ENCODE peak calls at places on chromosomes 7 and 10, in eight cellular contexts. D is stomach, G is HCT116, X is heart right ventricle, V is epithelial cell of esophagus, P is adrenal gland, L is neural crest cell, M is GM12878. Y is an unnamed sample.
A peak's percentile ranks its signal among the peaks of the same experiment; 100 is the strongest.

GRCh38 chr10:16521311-16522016 is at the start of gene C1QL3:
- DNase-seq in D (peak; percentile 36), G (no peak), X (no peak), V (peak; percentile 45), P (peak; percentile 23), L (peak; percentile 22), M (no peak), Y (peak; percentile 34)

GRCh38 chr7:1886361-1887064 is 216.4 kb downstream of the ELFN1 start:
- DNase-seq in D (no peak), G (no peak), X (peak; percentile 62), V (peak; percentile 88), P (no peak), L (no peak), M (no peak), Y (no peak)

GRCh38 chr7:157499121-157499834 is 162.5 kb downstream of the DNAJB6 start:
- DNase-seq in D (peak; percentile 4), G (no peak), X (no peak), V (no peak), P (no peak), L (no peak), M (no peak), Y (no peak)

GRCh38 chr7:46554688-46555422 is 633.8 kb upstream of the IGFBP3 start:
- DNase-seq in D (no peak), G (no peak), X (no peak), V (peak; percentile 70), P (no peak), L (no peak), M (no peak), Y (no peak)

GRCh38 chr10:129075936-129076335 is 391.1 kb upstream of the MGMT start:
- DNase-seq in D (no peak), G (no peak), X (no peak), V (no peak), P (no peak), L (no peak), M (no peak), Y (no peak)

GRCh38 chr10:101284171-101285092 is 55.2 kb upstream of the LBX1 start:
- DNase-seq in D (no peak), G (no peak), X (no peak), V (no peak), P (no peak), L (no peak), M (no peak), Y (no peak)

GRCh38 chr7:155173905-155174304 is 103.8 kb downstream of the HTR5A start:
- DNase-seq in D (no peak), G (no peak), X (no peak), V (no peak), P (no peak), L (no peak), M (no peak), Y (no peak)

GRCh38 chr7:8208661-8209060 is 53.3 kb downstream of the ICA1 start:
- DNase-seq in D (no peak), G (no peak), X (no peak), V (no peak), P (no peak), L (no peak), M (no peak), Y (no peak)

GRCh38 chr7:136266457-136266856 is 289.3 kb upstream of the MTPN start:
- DNase-seq in D (no peak), G (no peak), X (no peak), V (no peak), P (no peak), L (no peak), M (no peak), Y (no peak)

GRCh38 chr10:81018898-81019890 is 481.5 kb downstream of the SH2D4B start:
- DNase-seq in D (no peak), G (peak; percentile 31), X (no peak), V (peak; percentile 66), P (peak; percentile 39), L (peak; percentile 19), M (no peak), Y (no peak)

GRCh38 chr10:118349235-118349634 is 7.1 kb upstream of the FAM204A start:
- DNase-seq in D (no peak), G (no peak), X (no peak), V (no peak), P (no peak), L (no peak), M (no peak), Y (no peak)

GRCh38 chr7:103594186-103594585 is 148.2 kb upstream of the SLC26A5 start:
- DNase-seq in D (no peak), G (no peak), X (no peak), V (no peak), P (no peak), L (no peak), M (no peak), Y (no peak)

GRCh38 chr7:75878769-75879596 is at the start of gene RHBDD2:
- DNase-seq in D (peak; percentile 97), G (peak; percentile 79), X (peak; percentile 97), V (peak; percentile 94), P (peak; percentile 96), L (peak; percentile 86), M (peak; percentile 59), Y (peak; percentile 93)

GRCh38 chr10:22321831-22322662 is 1.1 kb downstream of the BMI1 start:
- DNase-seq in D (no peak), G (no peak), X (peak; percentile 45), V (no peak), P (peak; percentile 29), L (no peak), M (no peak), Y (no peak)

GRCh38 chr10:3774814-3775670 is 10.0 kb downstream of the KLF6 start:
- DNase-seq in D (no peak), G (peak; percentile 68), X (no peak), V (peak; percentile 91), P (no peak), L (no peak), M (no peak), Y (no peak)

GRCh38 chr10:59606551-59606961 is 103.1 kb downstream of the SLC16A9 start:
- DNase-seq in D (no peak), G (no peak), X (no peak), V (peak; percentile 67), P (peak; percentile 35), L (no peak), M (no peak), Y (no peak)

GRCh38 chr7:240128-240676 is 47.8 kb downstream of the FAM20C start:
- DNase-seq in D (no peak), G (no peak), X (no peak), V (no peak), P (no peak), L (no peak), M (no peak), Y (no peak)

DNA sequence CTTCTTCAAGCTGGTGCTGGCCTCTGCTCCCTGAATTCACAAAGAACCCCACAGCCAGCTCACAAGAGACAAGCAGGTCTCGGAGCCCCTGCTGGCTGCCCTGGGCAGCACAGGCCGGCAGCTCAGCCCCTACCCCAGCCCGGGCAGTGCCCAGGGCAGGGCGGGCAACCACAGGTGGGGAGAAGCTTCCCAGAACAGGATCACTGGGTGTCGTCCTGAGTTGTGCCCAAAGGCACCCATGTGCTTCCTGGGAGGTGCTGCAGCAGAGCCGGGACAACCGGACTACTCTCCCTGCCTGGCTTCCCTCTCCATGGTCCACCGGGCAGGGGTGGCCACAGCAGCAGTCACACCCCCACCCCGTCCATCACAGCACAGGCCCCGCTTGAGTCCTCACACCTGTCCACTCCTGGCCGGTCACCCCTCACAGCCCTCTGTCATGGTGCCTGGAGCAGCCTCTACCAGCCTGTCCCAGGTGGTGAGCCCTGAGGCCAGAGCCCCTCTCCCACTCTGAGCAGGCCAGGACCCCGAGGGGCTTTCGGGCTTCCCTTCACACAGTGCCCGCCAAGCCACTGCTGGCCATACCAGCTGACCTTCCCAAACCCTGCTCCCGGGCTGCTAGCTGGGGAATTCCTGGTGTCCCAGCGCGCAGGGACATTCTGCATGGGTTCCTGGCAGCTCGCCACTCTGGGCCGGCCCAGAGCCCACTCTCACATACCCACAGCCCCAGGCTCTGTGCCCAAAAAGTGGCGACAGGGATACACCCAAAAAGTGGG is 3.1 kb downstream of the RASGEF1A start:
- DNase-seq in D (peak; percentile 21), G (no peak), X (no peak), V (no peak), P (peak; percentile 11), L (no peak), M (no peak), Y (no peak)
- TF ChIP-seq CTCF in D (no peak), G (peak; percentile 14), X (no peak), V (no peak), P (no peak), L (peak; percentile 41), M (no peak), Y (peak; percentile 34)

GRCh38 chr10:132001238-132001977 is 19.7 kb upstream of the BNIP3 start:
- DNase-seq in D (no peak), G (no peak), X (no peak), V (peak; percentile 42), P (no peak), L (no peak), M (no peak), Y (no peak)
- TF ChIP-seq CTCF in D (no peak), G (peak; percentile 16), X (no peak), V (peak; percentile 36), P (no peak), L (no peak), M (no peak), Y (no peak)

GRCh38 chr7:133412942-133413341 is 160.1 kb downstream of the EXOC4 start:
- DNase-seq in D (no peak), G (no peak), X (no peak), V (no peak), P (no peak), L (no peak), M (no peak), Y (no peak)
- TF ChIP-seq CTCF in D (no peak), G (no peak), X (no peak), V (no peak), P (no peak), L (no peak), M (no peak), Y (no peak)

GRCh38 chr7:35508623-35509400 is 186.1 kb downstream of the HERPUD2 start:
- DNase-seq in D (no peak), G (no peak), X (no peak), V (peak; percentile 8), P (no peak), L (no peak), M (no peak), Y (no peak)
- TF ChIP-seq CTCF in D (no peak), G (peak; percentile 15), X (no peak), V (peak; percentile 24), P (no peak), L (no peak), M (peak; percentile 5), Y (peak; percentile 12)

GRCh38 chr7:100803398-100804161 is 23.7 kb downstream of the EPHB4 start:
- DNase-seq in D (peak; percentile 83), G (no peak), X (peak; percentile 54), V (peak; percentile 85), P (peak; percentile 94), L (peak; percentile 50), M (peak; percentile 56), Y (peak; percentile 39)

GRCh38 chr7:100801833-100802568 is 25.3 kb downstream of the EPHB4 start:
- DNase-seq in D (peak; percentile 75), G (no peak), X (no peak), V (peak; percentile 94), P (peak; percentile 97), L (peak; percentile 30), M (no peak), Y (peak; percentile 34)

GRCh38 chr7:100802951-100803350 is 24.4 kb downstream of the EPHB4 start:
- DNase-seq in D (no peak), G (no peak), X (no peak), V (no peak), P (no peak), L (no peak), M (no peak), Y (no peak)

GRCh38 chr7:100794741-100795140 is 32.6 kb downstream of the EPHB4 start:
- DNase-seq in D (no peak), G (no peak), X (no peak), V (no peak), P (no peak), L (no peak), M (no peak), Y (no peak)

GRCh38 chr7:100799037-100799896 is 28.1 kb downstream of the EPHB4 start:
- DNase-seq in D (peak; percentile 75), G (no peak), X (peak; percentile 53), V (peak; percentile 77), P (peak; percentile 74), L (peak; percentile 65), M (peak; percentile 5), Y (peak; percentile 54)
- TF ChIP-seq CTCF in D (peak; percentile 73), G (peak; percentile 69), X (peak; percentile 63), V (peak; percentile 77), P (peak; percentile 68), L (peak; percentile 71), M (peak; percentile 72), Y (peak; percentile 70)

Y was measured in progenitor cell of endocrine pancreas.